ENCODE peak calls at places on chromosomes 1 and 21, in four cellular contexts. One of them, this sample, is unnamed.
A peak's percentile ranks its signal among the peaks of the same experiment; 100 is the strongest.

GRCh38 chr1:190619724-190620123 is 142.1 kb upstream of the BRINP3 start:
- DNase-seq in K562: no peak
- DNase-seq in HepG2: no peak
- DNase-seq in GM23338: no peak
- DNase-seq in this sample: no peak

GRCh38 chr1:157288511-157288910 is 150.3 kb upstream of the ETV3 start:
- DNase-seq in HepG2: no peak
- DNase-seq in K562: no peak
- DNase-seq in GM23338: no peak
- DNase-seq in this sample: no peak

GRCh38 chr21:42696516-42697040 is 43.2 kb downstream of the PDE9A start:
- DNase-seq in GM23338: no peak
- DNase-seq in HepG2: no peak
- DNase-seq in K562: no peak
- DNase-seq in this sample: no peak

GRCh38 chr21:45825209-45825602 is 156.4 kb upstream of the COL6A1 start:
- DNase-seq in GM23338: no peak
- DNase-seq in HepG2: no peak
- DNase-seq in K562: no peak
- DNase-seq in this sample: no peak

GRCh38 chr1:228402638-228403025 is 4.0 kb downstream of the TRIM11 start:
- DNase-seq in GM23338: no peak
- DNase-seq in K562: no peak
- DNase-seq in HepG2: no peak
- DNase-seq in this sample: no peak

GRCh38 chr1:221810406-221810805 is 68.5 kb upstream of the DUSP10 start:
- DNase-seq in GM23338: no peak
- DNase-seq in HepG2: no peak
- DNase-seq in K562: no peak
- DNase-seq in this sample: no peak

GRCh38 chr1:170586321-170586855 is 54.4 kb downstream of the GORAB start:
- DNase-seq in HepG2: no peak
- DNase-seq in K562: no peak
- DNase-seq in GM23338: peak; percentile 58
- DNase-seq in this sample: no peak

GRCh38 chr1:7536891-7537591 is 234.1 kb upstream of the VAMP3 start:
- DNase-seq in GM23338: no peak
- DNase-seq in HepG2: no peak
- DNase-seq in K562: no peak
- DNase-seq in this sample: no peak

GRCh38 chr1:183270541-183271141 is 84.6 kb downstream of the LAMC2 start:
- DNase-seq in K562: no peak
- DNase-seq in GM23338: no peak
- DNase-seq in HepG2: no peak
- DNase-seq in this sample: no peak

GRCh38 chr1:6466023-6466422 is at the start of gene TNFRSF25:
- DNase-seq in GM23338: peak; percentile 82
- DNase-seq in HepG2: no peak
- DNase-seq in K562: peak; percentile 67
- DNase-seq in this sample: no peak

GRCh38 chr21:37155216-37155615 is 82.2 kb downstream of the TTC3 start:
- DNase-seq in HepG2: no peak
- DNase-seq in GM23338: peak; percentile 51
- DNase-seq in K562: no peak
- DNase-seq in this sample: no peak

GRCh38 chr1:15953294-15953771 is 22.6 kb downstream of the ZBTB17 start:
- DNase-seq in GM23338: no peak
- DNase-seq in HepG2: no peak
- DNase-seq in K562: no peak
- DNase-seq in this sample: no peak

GRCh38 chr1:159196543-159196942 is 8.1 kb upstream of the ACKR1 start:
- DNase-seq in K562: no peak
- DNase-seq in GM23338: peak; percentile 76
- DNase-seq in HepG2: no peak
- DNase-seq in this sample: peak; percentile 9

GRCh38 chr21:38869196-38869595 is 63.5 kb downstream of the ETS2 start:
- DNase-seq in GM23338: no peak
- DNase-seq in HepG2: no peak
- DNase-seq in K562: no peak
- DNase-seq in this sample: no peak

GRCh38 chr1:245972476-245972875 is 534.6 kb downstream of the SMYD3 start:
- DNase-seq in K562: no peak
- DNase-seq in GM23338: no peak
- DNase-seq in HepG2: no peak
- DNase-seq in this sample: no peak

GRCh38 chr1:27366411-27367159 is at the start of gene MAP3K6:
- DNase-seq in K562: peak; percentile 90
- DNase-seq in HepG2: no peak
- DNase-seq in GM23338: peak; percentile 92
- DNase-seq in this sample: peak; percentile 70

GRCh38 chr1:89590341-89591080 is 42.4 kb upstream of the LRRC8C start:
- DNase-seq in HepG2: no peak
- DNase-seq in K562: no peak
- DNase-seq in GM23338: no peak
- DNase-seq in this sample: no peak

GRCh38 chr1:16612332-16613172 is 812 bp downstream of the NBPF1 start:
- DNase-seq in GM23338: peak; percentile 92
- DNase-seq in K562: peak; percentile 63
- DNase-seq in HepG2: peak; percentile 54
- DNase-seq in this sample: peak; percentile 49

GRCh38 chr1:17347769-17348592 is 24.0 kb upstream of the PADI6 start:
- DNase-seq in K562: peak; percentile 63
- DNase-seq in GM23338: no peak
- DNase-seq in HepG2: no peak
- DNase-seq in this sample: peak; percentile 47

GRCh38 chr1:21638531-21639341 is 30.4 kb downstream of the RAP1GAP start:
- DNase-seq in GM23338: no peak
- DNase-seq in HepG2: peak; percentile 62
- DNase-seq in K562: peak; percentile 79
- DNase-seq in this sample: peak; percentile 79

GRCh38 chr1:161350666-161351065 is 17.0 kb downstream of the CFAP126 start:
- DNase-seq in HepG2: no peak
- DNase-seq in K562: no peak
- DNase-seq in GM23338: no peak
- DNase-seq in this sample: no peak

GRCh38 chr1:177984761-177985160 is 14.9 kb upstream of the SEC16B start:
- DNase-seq in HepG2: no peak
- DNase-seq in GM23338: no peak
- DNase-seq in K562: no peak
- DNase-seq in this sample: no peak
- H3K4me2 ChIP-seq in HepG2: no peak overlapping the region
- H3K4me2 ChIP-seq in GM23338: no peak overlapping the region
- H3K4me2 ChIP-seq in K562: no peak overlapping the region
- H3K4me2 ChIP-seq in this sample: no peak overlapping the region

GRCh38 chr1:81664341-81664740 is 136.4 kb upstream of the ADGRL2 start:
- DNase-seq in K562: no peak
- DNase-seq in HepG2: no peak
- DNase-seq in GM23338: peak; percentile 49
- DNase-seq in this sample: no peak

GRCh38 chr1:81672766-81673165 is 128.0 kb upstream of the ADGRL2 start:
- DNase-seq in K562: no peak
- DNase-seq in HepG2: no peak
- DNase-seq in GM23338: no peak
- DNase-seq in this sample: no peak

GRCh38 chr1:81670997-81671396 is 129.7 kb upstream of the ADGRL2 start:
- DNase-seq in GM23338: no peak
- DNase-seq in HepG2: no peak
- DNase-seq in K562: no peak
- DNase-seq in this sample: no peak

GRCh38 chr1:81666586-81666985 is 134.1 kb upstream of the ADGRL2 start:
- DNase-seq in HepG2: no peak
- DNase-seq in GM23338: no peak
- DNase-seq in K562: no peak
- DNase-seq in this sample: no peak

DNA sequence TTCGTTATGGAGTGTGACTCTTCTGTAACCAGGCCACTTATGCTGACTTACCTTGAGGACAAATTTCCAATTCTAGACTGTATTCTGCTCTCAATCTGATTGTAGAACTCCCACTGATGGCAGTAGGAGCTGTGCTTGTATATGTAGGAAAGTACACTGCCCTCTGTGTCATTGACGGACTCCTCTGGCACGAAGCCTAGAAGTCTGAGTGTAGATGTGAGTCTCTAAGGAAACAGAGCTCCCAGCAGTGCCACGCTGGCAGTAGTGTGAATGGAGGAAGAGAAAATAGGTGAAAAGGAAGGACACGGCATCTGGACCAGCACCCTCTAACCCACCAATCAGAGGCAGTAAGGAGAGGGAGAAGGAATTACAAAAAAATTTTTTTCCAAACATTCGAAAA is 130.4 kb upstream of the ADGRL2 start:
- DNase-seq in K562: no peak
- DNase-seq in GM23338: no peak
- DNase-seq in HepG2: no peak
- DNase-seq in this sample: peak; percentile 7
- TF ChIP-seq JUNB in K562: no peak
- TF ChIP-seq JUNB in GM23338: no peak
- TF ChIP-seq JUNB in HepG2: no peak
- TF ChIP-seq JUNB in this sample: no peak

DNA sequence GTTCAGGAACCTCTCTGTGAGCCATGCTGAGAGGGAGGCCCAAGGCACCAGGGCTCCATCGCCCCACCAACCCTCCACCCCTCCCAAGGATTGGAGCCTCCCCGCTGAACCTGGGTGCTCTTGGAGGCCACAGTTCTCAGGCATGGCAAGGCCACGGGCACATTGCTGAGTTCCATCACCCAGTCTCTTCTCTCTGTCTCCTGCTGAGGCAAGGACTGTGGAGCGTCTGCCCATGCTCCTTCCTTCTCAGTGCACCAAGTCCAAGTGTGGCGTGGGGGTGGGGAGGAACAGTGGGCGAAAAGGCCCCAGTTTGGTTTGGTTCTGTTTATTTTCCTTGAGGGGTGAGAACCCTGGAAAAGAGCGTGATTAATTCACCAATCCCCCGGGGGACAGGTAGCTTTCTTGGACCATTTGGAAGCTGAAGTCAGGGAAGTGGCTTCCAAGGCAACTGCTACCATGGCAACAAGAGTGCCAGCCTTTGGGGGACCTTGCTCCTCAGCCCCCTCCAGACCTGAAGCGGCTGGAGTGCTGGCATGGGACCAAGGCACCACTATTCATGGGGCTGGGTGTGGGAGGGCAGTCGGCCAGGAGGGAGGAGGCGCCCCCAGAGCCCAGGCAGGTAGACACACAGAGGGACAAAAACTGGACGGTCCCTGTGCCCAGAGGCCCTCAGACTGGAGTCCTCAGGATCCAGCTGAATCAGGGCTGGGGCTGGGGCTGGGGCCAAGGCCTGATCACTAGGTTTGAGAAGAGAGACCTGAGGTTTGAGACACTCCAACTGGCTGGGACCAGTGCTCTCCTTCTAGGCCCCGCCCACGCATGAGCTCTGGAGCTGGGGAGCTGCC is 3.0 kb upstream of the KNCN start:
- DNase-seq in GM23338: no peak
- DNase-seq in K562: peak; percentile 49
- DNase-seq in HepG2: no peak
- DNase-seq in this sample: no peak
- H3K4me1 ChIP-seq in GM23338: peaks cover 15% of the 10 kb centered on the region
- H3K4me1 ChIP-seq in K562: peaks cover 6% of the 10 kb centered on the region
- H3K4me1 ChIP-seq in HepG2: peaks cover 11% of the 10 kb centered on the region
- H3K4me1 ChIP-seq in this sample: no peaks in the 10 kb centered on the region

DNA sequence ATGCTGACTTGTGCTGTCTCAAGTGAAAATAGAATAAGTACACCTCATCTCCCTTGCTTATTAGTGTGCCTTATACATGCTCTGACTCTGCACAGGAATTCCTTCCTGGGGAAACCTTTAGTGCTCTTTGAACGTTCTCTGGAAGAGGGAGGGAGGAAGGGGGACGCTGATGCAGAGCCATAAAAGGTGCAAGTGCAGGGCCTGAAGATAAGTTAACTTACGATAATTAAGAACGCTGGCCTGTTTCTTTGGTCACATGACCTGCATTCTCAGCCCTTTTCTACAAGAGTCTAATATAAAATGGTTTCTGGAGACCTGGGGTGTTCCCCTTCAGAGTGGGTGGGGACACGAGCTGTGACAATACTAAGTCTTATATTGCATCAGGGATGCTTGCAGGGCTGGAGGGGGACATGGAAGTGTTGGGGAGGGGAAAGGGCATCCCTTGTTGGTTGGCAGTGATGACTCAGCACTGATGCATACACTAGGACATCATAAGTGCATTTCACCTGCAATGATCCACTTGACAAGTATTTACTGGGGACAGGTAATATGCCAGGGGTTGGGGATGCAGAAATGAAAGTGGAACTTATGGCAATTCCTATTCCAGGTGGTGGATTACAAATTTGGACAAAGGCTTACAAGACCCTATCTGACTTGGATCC is 26.3 kb upstream of the KIAA0040 start:
- DNase-seq in K562: no peak
- DNase-seq in GM23338: no peak
- DNase-seq in HepG2: no peak
- DNase-seq in this sample: no peak
- H3K4me2 ChIP-seq in K562: no peak overlapping the region
- H3K4me2 ChIP-seq in GM23338: no peak overlapping the region
- H3K4me2 ChIP-seq in HepG2: no peak overlapping the region
- H3K4me2 ChIP-seq in this sample: no peak overlapping the region

DNA sequence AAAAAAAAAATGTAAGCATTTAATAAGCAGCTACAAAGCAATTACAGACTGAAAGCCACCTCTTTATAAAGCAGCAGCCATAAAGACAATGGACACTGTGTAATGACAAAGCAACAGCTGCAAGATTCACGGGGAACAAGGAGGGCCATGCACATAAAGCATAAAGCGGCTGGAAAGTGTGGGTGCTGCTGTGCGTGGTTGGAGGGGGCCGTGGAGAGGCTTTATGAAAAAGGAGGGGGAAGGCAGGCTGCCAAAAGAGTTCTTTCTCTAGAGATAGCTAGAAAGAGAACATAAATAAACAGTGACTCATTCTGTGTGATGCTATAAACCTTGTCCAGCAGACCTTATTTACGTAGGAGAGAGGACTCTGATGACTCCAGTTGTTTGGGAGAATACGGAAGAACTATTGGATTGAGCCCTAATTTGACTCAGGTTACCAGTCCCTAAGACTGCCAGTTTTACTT is 49.3 kb downstream of the ADAMTS1 start:
- DNase-seq in HepG2: no peak
- DNase-seq in K562: no peak
- DNase-seq in GM23338: no peak
- DNase-seq in this sample: peak; percentile 55
- TF ChIP-seq JUNB in HepG2: no peak
- TF ChIP-seq JUNB in K562: no peak
- TF ChIP-seq JUNB in GM23338: no peak
- TF ChIP-seq JUNB in this sample: no peak